ENCODE peak calls at places on chromosome 15, in seven cellular contexts. R, X, M, T, G, F and N are unnamed samples. For H3K4me1, the result is how much of the 10 kb centered on the place peaks cover.

GRCh38 chr15:85764649-85765277 is 30.0 kb downstream of the KLHL25 start:
- DNase-seq in R (no peak), X (peak), M (peak), T (no peak), G (no peak), F (no peak), N (peak)

GRCh38 chr15:66047321-66048024 is 178.2 kb downstream of the RAB11A start:
- DNase-seq in R (no peak), X (no peak), M (no peak), T (no peak), G (no peak), F (no peak), N (no peak)

GRCh38 chr15:88258021-88258641 is 1.6 kb upstream of the NTRK3 start:
- DNase-seq in R (no peak), X (no peak), M (peak), T (peak), G (peak), F (no peak), N (no peak)

GRCh38 chr15:98177950-98178848 is 217.7 kb downstream of the ARRDC4 start:
- DNase-seq in R (peak), X (peak), M (no peak), T (peak), G (peak), F (peak), N (no peak)

GRCh38 chr15:41934843-41935242 is 37.5 kb downstream of the EHD4 start:
- DNase-seq in R (no peak), X (no peak), M (no peak), T (peak), G (no peak), F (peak), N (no peak)

GRCh38 chr15:66911131-66911700 is 154.2 kb upstream of the SMAD3 start:
- DNase-seq in R (no peak), X (no peak), M (no peak), T (no peak), G (no peak), F (no peak), N (no peak)

GRCh38 chr15:76150508-76150907 is 90.7 kb downstream of the TMEM266 start:
- DNase-seq in R (peak), X (no peak), M (peak), T (peak), G (no peak), F (peak), N (no peak)

GRCh38 chr15:31280037-31280830 is 46.4 kb upstream of the KLF13 start:
- DNase-seq in R (peak), X (no peak), M (no peak), T (peak), G (no peak), F (peak), N (no peak)

GRCh38 chr15:41507820-41508290 is 5.8 kb downstream of the LTK start:
- DNase-seq in R (no peak), X (no peak), M (no peak), T (peak), G (no peak), F (peak), N (no peak)

GRCh38 chr15:58227706-58228543 is 89.7 kb downstream of the AQP9 start:
- DNase-seq in R (peak), X (peak), M (peak), T (peak), G (peak), F (peak), N (peak)

GRCh38 chr15:27951191-27951890 is 147.8 kb downstream of the OCA2 start:
- DNase-seq in R (no peak), X (no peak), M (no peak), T (no peak), G (no peak), F (no peak), N (no peak)

GRCh38 chr15:66730168-66731014 is 28.4 kb downstream of the SMAD6 start:
- DNase-seq in R (no peak), X (no peak), M (no peak), T (no peak), G (peak), F (no peak), N (no peak)

GRCh38 chr15:87816016-87816415 is 440.5 kb downstream of the NTRK3 start:
- DNase-seq in R (no peak), X (no peak), M (no peak), T (no peak), G (no peak), F (no peak), N (no peak)

GRCh38 chr15:87687176-87687890 is 569.2 kb downstream of the NTRK3 start:
- DNase-seq in R (no peak), X (no peak), M (no peak), T (no peak), G (no peak), F (no peak), N (no peak)

GRCh38 chr15:37056894-37057205 is 43.5 kb downstream of the MEIS2 start:
- DNase-seq in R (no peak), X (no peak), M (no peak), T (no peak), G (no peak), F (no peak), N (no peak)

GRCh38 chr15:100115711-100116090 is 226.1 kb downstream of the ADAMTS17 start:
- DNase-seq in R (no peak), X (peak), M (peak), T (no peak), G (no peak), F (no peak), N (peak)

GRCh38 chr15:35545825-35546580 is at the start of gene DPH6:
- DNase-seq in R (peak), X (peak), M (peak), T (peak), G (peak), F (peak), N (peak)
- TF ChIP-seq POLR2A in R (peak), X (peak), M (peak), T (peak), G (peak), F (peak), N (peak)

GRCh38 chr15:29046281-29046810 is 160.6 kb downstream of the APBA2 start:
- DNase-seq in R (no peak), X (no peak), M (no peak), T (no peak), G (no peak), F (no peak), N (no peak)

GRCh38 chr15:29044506-29044905 is 158.7 kb downstream of the APBA2 start:
- DNase-seq in R (no peak), X (no peak), M (no peak), T (no peak), G (no peak), F (no peak), N (no peak)

GRCh38 chr15:29045717-29046116 is 159.9 kb downstream of the APBA2 start:
- DNase-seq in R (no peak), X (no peak), M (no peak), T (no peak), G (no peak), F (no peak), N (no peak)

GRCh38 chr15:29046946-29047345 is 161.2 kb downstream of the APBA2 start:
- DNase-seq in R (no peak), X (no peak), M (no peak), T (no peak), G (no peak), F (no peak), N (no peak)

DNA sequence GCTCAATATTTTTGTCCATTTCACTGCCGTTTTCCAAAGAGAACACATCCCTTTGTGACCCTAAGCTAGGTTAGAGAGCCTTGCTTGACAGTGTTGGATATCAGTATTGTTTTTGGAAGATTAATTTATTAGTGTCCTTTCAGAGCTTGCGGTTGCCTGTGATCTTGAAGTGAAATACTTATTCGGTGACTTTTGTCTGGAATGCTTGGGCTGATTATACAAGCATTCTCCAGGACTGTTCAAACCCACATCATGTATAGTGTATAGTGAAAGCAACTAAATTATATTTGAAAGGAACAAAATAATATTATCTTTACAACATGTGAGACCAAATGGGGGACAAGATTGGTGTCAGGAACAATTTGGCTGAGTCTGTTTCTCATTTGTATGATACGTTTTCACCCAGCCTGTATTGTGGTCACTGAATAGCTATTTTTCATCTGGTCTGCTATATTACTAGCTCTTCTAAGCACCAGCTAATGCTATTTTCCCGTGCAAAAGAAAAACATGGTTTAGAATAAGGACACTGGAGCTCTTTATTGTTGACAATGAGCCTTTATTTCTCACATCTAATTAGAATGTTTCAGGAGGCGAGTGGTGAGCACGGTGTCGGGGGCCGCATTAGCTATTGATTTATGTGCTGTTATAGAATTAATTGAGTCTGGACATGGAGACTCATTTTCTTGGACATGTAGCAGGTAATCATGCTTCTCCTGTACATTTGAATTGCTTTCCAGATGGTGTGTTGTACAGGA is 158.1 kb downstream of the APBA2 start:
- DNase-seq in R (no peak), X (no peak), M (no peak), T (no peak), G (no peak), F (no peak), N (no peak)
- H3K4me3 ChIP-seq in R (no peak), X (no peak), M (no peak), T (no peak), G (no peak), F (no peak), N (no peak)

GRCh38 chr15:69845159-69845558 is 252.6 kb downstream of the TLE3 start:
- DNase-seq in R (no peak), X (no peak), M (no peak), T (no peak), G (no peak), F (no peak), N (no peak)

GRCh38 chr15:69841046-69841828 is 256.5 kb downstream of the TLE3 start:
- DNase-seq in R (peak), X (no peak), M (no peak), T (peak), G (no peak), F (no peak), N (no peak)

GRCh38 chr15:69842851-69843250 is 254.9 kb downstream of the TLE3 start:
- DNase-seq in R (no peak), X (no peak), M (no peak), T (no peak), G (no peak), F (no peak), N (no peak)

GRCh38 chr15:69843927-69844326 is 253.8 kb downstream of the TLE3 start:
- DNase-seq in R (no peak), X (no peak), M (peak), T (no peak), G (no peak), F (no peak), N (no peak)

GRCh38 chr15:69843267-69843666 is 254.4 kb downstream of the TLE3 start:
- DNase-seq in R (no peak), X (no peak), M (no peak), T (no peak), G (no peak), F (no peak), N (no peak)
- H3K4me1 ChIP-seq in R (under half), X (under half), M (under half), T (under half), G (under half), F (under half), N (under half)

GRCh38 chr15:63601026-63601726 is 4.0 kb downstream of the FBXL22 start:
- DNase-seq in R (no peak), X (no peak), M (peak), T (peak), G (peak), F (peak), N (no peak)

GRCh38 chr15:63600001-63600645 is 2.9 kb downstream of the FBXL22 start:
- DNase-seq in R (peak), X (no peak), M (peak), T (peak), G (peak), F (no peak), N (peak)

GRCh38 chr15:63599401-63600000 is 2.3 kb downstream of the FBXL22 start:
- DNase-seq in R (peak), X (no peak), M (peak), T (peak), G (peak), F (peak), N (peak)

GRCh38 chr15:63601727-63602185 is 4.6 kb downstream of the FBXL22 start:
- DNase-seq in R (no peak), X (no peak), M (no peak), T (peak), G (no peak), F (peak), N (no peak)

GRCh38 chr15:63600646-63601025 is 3.4 kb downstream of the FBXL22 start:
- DNase-seq in R (peak), X (peak), M (peak), T (peak), G (peak), F (peak), N (peak)
- TF ChIP-seq POLR2A in R (peak), X (peak), M (peak), T (peak), G (peak), F (peak), N (peak)

DNA sequence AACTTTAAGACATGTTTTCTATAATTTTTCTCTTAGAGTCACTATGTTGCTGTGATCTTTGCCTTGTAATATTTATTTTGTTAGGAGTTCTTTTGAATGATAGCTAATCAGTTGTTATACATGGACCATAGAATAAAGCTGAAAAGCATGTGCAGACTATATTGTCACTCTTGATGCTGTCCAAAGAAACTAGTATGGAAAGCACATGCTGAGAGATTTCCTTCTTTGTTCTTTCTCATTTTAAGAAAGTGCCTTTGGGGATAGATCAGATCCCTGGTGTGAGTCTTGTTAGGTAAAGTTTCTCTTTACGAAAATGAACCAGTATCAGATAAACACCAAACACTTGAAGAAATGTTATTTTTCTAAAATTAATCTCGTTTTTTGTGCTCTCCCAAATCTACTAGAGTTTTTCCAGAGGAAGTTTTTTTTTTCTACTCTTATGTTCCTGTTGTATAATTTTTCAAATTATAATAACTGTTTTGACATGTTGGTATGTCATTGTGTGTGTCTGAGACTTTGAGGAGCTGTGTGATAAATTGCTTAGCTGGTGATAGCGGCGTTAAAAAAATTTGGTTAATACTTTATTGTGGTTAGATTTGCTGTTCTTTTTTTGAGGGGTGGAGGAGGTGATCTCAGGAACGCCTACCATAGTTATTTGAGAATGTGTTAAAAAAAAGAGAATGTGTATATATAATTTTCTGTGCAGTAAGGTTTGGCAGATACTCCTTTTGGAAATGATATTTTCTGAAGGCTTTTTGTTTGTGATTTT is 2.2 kb downstream of the PIAS1 start:
- DNase-seq in R (no peak), X (no peak), M (no peak), T (no peak), G (no peak), F (no peak), N (no peak)
- H3K4me3 ChIP-seq in R (peak), X (peak), M (no peak), T (no peak), G (peak), F (peak), N (peak)

DNA sequence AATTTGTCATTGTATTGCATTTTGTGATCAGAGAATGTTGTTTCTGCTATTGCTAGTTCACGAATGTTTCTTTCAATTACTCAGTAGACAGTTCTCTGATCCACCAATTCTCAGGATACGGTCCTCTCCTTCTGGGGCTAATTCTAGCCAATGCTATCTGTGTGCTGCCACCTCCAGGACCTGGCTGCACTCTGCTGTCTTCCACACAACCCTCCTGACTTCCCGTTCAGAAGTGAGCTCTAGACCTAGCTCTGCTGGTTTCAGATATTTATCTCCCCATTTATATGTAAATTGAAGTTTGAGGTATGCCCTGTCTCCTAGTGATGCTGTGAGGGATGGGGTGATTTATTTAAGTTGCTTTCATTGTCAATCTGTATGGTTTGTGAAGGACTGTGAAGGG is 21.7 kb upstream of the UBL7 start:
- DNase-seq in R (no peak), X (no peak), M (no peak), T (no peak), G (no peak), F (no peak), N (no peak)
- H3K4me1 ChIP-seq in R (under half), X (under half), M (under half), T (under half), G (under half), F (under half), N (under half)

DNA sequence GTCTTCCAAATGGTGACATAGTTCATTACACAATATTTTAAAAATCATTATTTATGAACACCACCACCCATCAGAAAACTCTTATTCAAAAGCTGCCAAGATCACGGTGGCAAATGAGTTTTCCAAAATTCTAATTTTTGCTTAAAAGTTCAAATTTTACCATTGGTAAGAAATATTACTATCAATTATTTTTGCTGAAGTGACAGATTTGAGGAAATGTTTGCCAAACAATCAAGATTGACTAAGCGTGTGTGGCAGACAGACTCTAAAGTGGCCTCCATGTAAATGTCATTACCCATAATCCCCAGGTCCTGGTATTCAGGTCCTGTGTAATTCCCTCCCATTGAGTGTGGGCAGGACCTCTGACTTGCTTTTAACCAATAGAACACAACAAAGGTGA is 35.0 kb downstream of the ZNF280D start:
- DNase-seq in R (no peak), X (no peak), M (no peak), T (no peak), G (no peak), F (no peak), N (no peak)
- TF ChIP-seq POLR2A in R (no peak), X (no peak), M (no peak), T (no peak), G (no peak), F (no peak), N (no peak)